ENCODE peak calls at places on chromosomes 16 and 17, in seven cellular contexts. V is spleen, T is thyroid gland, E is stomach, A is A549, D is tibial nerve, B is ovary. Y is an unnamed sample.

GRCh38 chr16:23842137-23842600 is 6.4 kb downstream of the PRKCB start:
- DNase-seq in V (no peak), T (no peak), E (no peak), A (no peak), D (no peak), B (no peak), Y (peak)

GRCh38 chr16:88759245-88759975 is 25.6 kb downstream of the PIEZO1 start:
- DNase-seq in V (peak), T (peak), E (peak), A (no peak), D (no peak), B (peak), Y (no peak)

GRCh38 chr17:44865231-44865660 is 17.6 kb downstream of the HIGD1B start:
- DNase-seq in V (peak), T (peak), E (peak), A (peak), D (peak), B (peak), Y (peak)

GRCh38 chr17:17416007-17416399 is 60.8 kb upstream of the MED9 start:
- DNase-seq in V (no peak), T (peak), E (no peak), A (peak), D (no peak), B (no peak), Y (peak)

GRCh38 chr16:68686905-68687304 is 41.8 kb downstream of the CDH3 start:
- DNase-seq in V (no peak), T (no peak), E (no peak), A (no peak), D (no peak), B (no peak), Y (no peak)

GRCh38 chr16:46568472-46569230 is 52.5 kb downstream of the SHCBP1 start:
- DNase-seq in V (no peak), T (no peak), E (no peak), A (no peak), D (no peak), B (no peak), Y (no peak)

GRCh38 chr16:53434436-53435065 is at the start of gene RBL2:
- DNase-seq in V (peak), T (peak), E (peak), A (peak), D (peak), B (peak), Y (peak)

GRCh38 chr17:79216391-79216790 is 141.8 kb downstream of the ENGASE start:
- DNase-seq in V (no peak), T (no peak), E (no peak), A (no peak), D (no peak), B (no peak), Y (no peak)

GRCh38 chr17:2050246-2050866 is 4.5 kb upstream of the HIC1 start:
- DNase-seq in V (peak), T (peak), E (peak), A (peak), D (no peak), B (peak), Y (peak)

GRCh38 chr16:54525104-54525503 is 238.5 kb upstream of the IRX3 start:
- DNase-seq in V (no peak), T (no peak), E (no peak), A (no peak), D (no peak), B (no peak), Y (no peak)

GRCh38 chr16:21283521-21284289 is 5.6 kb upstream of the CRYM start:
- DNase-seq in V (peak), T (peak), E (peak), A (peak), D (peak), B (peak), Y (peak)

GRCh38 chr17:78179372-78179771 is 7.5 kb downstream of the TK1 start:
- DNase-seq in V (no peak), T (no peak), E (peak), A (no peak), D (no peak), B (no peak), Y (peak)

GRCh38 chr17:28177351-28177750 is 134.9 kb downstream of the NLK start:
- DNase-seq in V (no peak), T (no peak), E (no peak), A (no peak), D (no peak), B (no peak), Y (no peak)

GRCh38 chr16:85380905-85381737 is 232.0 kb upstream of the GSE1 start:
- DNase-seq in V (no peak), T (no peak), E (no peak), A (no peak), D (no peak), B (no peak), Y (peak)

GRCh38 chr17:76250141-76250540 is 9.8 kb upstream of the RNF157 start:
- DNase-seq in V (no peak), T (no peak), E (no peak), A (no peak), D (no peak), B (no peak), Y (no peak)

GRCh38 chr17:49696233-49696761 is 11.5 kb downstream of the SLC35B1 start:
- DNase-seq in V (peak), T (no peak), E (no peak), A (no peak), D (no peak), B (no peak), Y (peak)

GRCh38 chr16:4314532-4315184 is 1.2 kb upstream of the GLIS2 start:
- DNase-seq in V (no peak), T (peak), E (no peak), A (peak), D (no peak), B (peak), Y (peak)

GRCh38 chr17:39080416-39081179 is 70.8 kb downstream of the PLXDC1 start:
- DNase-seq in V (no peak), T (peak), E (no peak), A (no peak), D (no peak), B (no peak), Y (no peak)

GRCh38 chr16:55392701-55393100 is 68.7 kb downstream of the IRX6 start:
- DNase-seq in V (no peak), T (no peak), E (no peak), A (no peak), D (no peak), B (no peak), Y (no peak)

GRCh38 chr16:28843766-28844165 is 2.4 kb downstream of the TUFM start:
- DNase-seq in V (peak), T (no peak), E (no peak), A (no peak), D (no peak), B (no peak), Y (no peak)
- TF ChIP-seq POLR2A in V (no peak), T (no peak), E (no peak), A (no peak), D (no peak), B (no peak), Y (no peak)

GRCh38 chr17:63937920-63938319 is 5.8 kb upstream of the CD79B start:
- DNase-seq in V (no peak), T (no peak), E (no peak), A (no peak), D (no peak), B (no peak), Y (no peak)
- TF ChIP-seq POLR2A in V (no peak), T (no peak), E (no peak), A (no peak), D (no peak), B (no peak), Y (no peak)

DNA sequence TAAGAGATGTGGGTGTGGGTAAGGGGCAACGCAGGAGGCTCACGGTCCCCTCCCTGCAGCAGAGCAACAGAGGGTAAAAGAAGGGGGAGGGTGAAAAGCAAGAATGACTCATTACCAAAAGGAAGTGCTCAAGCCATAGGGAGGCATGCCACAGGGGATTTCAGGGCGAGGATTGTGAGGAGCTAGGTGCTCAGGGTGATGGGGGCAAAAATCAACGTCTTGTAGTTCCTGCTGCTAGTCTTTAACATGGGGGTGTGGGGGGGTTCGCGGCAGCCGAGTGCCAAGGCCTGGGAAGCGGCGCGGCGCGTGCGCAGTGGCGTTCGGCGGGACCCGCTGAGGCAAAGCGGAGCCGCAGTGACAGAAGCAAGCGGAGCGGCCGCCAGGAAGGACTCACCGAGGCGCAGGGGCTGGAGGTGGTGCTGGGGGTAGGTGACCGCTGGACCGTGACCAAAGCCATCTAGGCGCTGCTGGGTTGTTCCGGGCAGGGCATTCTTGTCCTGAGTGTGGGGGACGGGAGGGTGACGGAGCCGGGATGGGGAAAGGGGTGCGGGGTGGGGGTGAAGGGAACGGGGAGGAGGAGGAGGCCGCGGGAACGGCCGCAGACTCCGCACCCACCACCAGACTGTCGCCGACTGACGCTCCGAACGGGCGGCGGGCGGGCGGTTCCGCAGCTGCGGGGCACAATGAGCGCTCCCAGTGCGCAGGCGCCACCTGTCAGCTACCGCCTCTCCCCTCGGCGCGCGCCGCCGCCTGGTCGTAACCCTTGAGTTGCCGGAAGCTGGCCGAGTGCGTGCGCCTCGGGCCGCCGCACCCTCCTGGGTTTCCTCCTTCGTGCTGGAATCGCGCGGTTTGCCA is at the start of gene SSH2:
- DNase-seq in V (peak), T (peak), E (peak), A (peak), D (peak), B (peak), Y (peak)
- TF ChIP-seq POLR2A in V (no peak), T (peak), E (no peak), A (peak), D (no peak), B (no peak), Y (peak)

GRCh38 chr16:56990407-56991286 is 1.3 kb downstream of the NLRC5 start:
- DNase-seq in V (peak), T (no peak), E (no peak), A (no peak), D (no peak), B (no peak), Y (peak)
- TF ChIP-seq POLR2A in V (no peak), T (no peak), E (no peak), A (no peak), D (no peak), B (no peak), Y (no peak)

DNA sequence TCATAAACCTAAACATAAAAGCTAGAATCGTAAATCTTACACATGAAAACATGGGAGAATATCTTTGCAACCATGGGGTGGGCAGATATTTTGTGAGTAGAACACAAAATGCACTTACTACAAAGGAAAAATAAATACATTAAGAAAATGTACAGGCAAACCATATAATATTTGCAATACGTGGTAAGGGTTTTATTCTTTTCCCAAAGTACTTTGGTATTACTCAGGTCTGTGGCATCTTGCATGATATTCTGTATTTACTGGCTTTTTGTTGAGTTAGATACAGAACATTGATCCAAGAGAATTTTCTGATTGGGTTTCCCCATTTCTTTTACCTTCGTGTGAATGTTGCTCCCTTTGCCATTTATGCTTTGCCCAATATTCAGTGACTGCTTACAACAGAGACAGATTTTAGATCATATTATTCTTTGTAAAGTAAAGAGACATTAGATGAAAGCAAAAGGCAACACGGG is 33.0 kb upstream of the ARHGAP17 start:
- DNase-seq in V (no peak), T (no peak), E (no peak), A (no peak), D (no peak), B (no peak), Y (no peak)
- TF ChIP-seq POLR2A in V (no peak), T (no peak), E (no peak), A (no peak), D (no peak), B (no peak), Y (no peak)

GRCh38 chr16:620700-621525 is 9.9 kb upstream of the WFIKKN1 start:
- DNase-seq in V (no peak), T (no peak), E (no peak), A (no peak), D (no peak), B (no peak), Y (no peak)

GRCh38 chr16:619476-620100 is 11.2 kb upstream of the WFIKKN1 start:
- DNase-seq in V (peak), T (no peak), E (no peak), A (no peak), D (no peak), B (no peak), Y (no peak)

GRCh38 chr16:622920-623280 is 7.9 kb upstream of the WFIKKN1 start:
- DNase-seq in V (peak), T (no peak), E (no peak), A (no peak), D (no peak), B (no peak), Y (no peak)

GRCh38 chr16:624522-625401 is 6.0 kb upstream of the WFIKKN1 start:
- DNase-seq in V (no peak), T (no peak), E (no peak), A (no peak), D (no peak), B (no peak), Y (no peak)

DNA sequence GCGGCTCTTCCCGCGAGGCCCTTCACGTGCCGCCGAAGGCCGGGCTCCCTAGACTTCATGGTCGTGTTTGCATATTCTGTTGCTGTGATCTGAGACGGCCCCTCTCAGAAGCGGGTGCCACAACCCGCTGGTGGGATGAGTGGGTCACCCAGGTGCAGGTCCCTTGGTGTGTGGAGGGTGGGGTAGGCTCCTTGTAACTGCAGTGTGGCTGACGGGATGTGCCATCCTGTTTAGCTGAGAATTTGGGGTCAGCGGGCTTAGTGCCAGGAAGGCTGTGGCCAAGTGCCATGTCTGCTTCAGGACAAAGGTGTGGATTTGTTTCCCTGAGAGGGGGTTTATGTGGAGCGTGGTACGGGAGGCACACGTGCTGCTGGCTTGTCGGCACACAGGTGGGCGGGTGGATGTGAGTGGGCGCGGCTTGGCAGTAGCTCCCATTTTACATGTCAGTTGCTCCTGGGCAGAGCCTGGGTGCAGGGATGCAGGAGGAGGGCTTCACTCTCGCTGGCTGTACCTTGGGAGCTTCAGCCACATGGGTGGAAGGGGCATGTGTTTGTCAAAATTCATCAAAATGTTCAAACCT is 9.2 kb upstream of the WFIKKN1 start:
- DNase-seq in V (no peak), T (peak), E (no peak), A (no peak), D (no peak), B (no peak), Y (no peak)
- TF ChIP-seq POLR2A in V (no peak), T (no peak), E (no peak), A (no peak), D (no peak), B (no peak), Y (no peak)

DNA sequence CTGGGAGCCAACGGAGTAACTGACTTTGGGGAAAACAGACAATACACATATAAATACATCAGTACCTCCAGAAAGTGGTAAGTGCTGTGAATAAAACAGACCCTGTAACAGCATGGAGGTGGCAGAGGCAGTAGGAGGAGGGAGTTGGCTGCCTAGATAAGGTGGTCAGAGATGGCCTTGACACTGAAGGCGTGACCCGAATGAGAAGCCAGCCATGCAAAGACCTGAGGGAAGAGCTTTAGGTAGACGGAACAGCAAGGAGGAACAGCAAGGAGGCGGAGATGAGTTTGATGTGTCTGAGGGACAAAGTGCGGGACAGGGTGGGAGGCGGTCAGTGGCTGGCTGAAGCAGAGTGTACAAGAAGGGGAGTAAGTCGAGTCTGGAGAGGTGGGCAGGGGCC is 8.1 kb upstream of the SLC6A4 start:
- DNase-seq in V (peak), T (no peak), E (no peak), A (no peak), D (no peak), B (no peak), Y (no peak)
- TF ChIP-seq POLR2A in V (no peak), T (no peak), E (no peak), A (no peak), D (no peak), B (no peak), Y (no peak)

DNA sequence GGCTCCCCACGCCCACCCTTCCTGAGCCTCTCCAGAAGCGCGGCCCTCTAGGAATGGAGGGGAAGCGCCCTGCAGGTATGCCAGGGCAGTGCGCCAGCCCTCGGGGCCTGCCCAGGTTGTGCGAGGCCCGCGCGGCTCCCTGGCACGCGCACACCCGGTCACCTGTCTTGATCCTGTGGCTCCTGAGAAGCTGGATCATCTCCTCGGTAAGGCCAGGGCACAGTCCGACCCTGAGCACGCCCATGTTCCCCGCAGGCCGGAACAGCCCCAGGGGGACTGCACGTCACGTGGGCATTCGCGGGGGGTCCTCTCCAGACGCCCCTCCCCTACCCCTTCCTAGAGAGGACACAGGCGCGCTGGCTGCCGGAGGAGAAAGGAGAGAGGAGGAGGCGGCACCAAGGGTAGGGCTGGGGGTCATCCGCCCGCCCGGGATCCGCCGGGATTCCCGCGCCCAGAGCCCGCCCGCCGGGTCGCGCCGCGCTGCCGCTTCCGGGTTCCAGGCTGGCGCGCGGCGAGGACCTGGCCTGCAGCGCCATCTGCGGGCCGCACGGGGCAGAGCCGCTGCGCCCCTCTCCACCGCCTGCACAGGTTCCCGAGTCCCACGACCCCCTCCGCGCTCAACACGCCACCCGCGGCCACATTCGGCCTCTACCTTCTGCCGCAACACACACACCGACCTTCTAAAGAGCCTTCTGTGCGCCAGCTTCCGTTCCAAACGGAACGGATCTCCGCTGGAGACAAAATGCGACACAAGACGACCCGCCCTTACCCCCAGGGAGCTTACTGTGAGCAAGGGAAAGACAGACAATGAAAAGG is at the start of gene RAD51D:
- DNase-seq in V (peak), T (peak), E (peak), A (peak), D (peak), B (peak), Y (peak)
- TF ChIP-seq POLR2A in V (no peak), T (peak), E (no peak), A (peak), D (no peak), B (peak), Y (peak)